ENCODE peak calls at places on chromosomes 13 and 19, in nine cellular contexts. H, J, U, R, K, P, M, Y and S are unnamed samples.

GRCh38 chr13:102905905-102906304 is 60.1 kb downstream of the ERCC5 start:
- DNase-seq in M (peak; percentile 17), J (no peak), H (peak; percentile 51), Y (no peak), K (no peak), P (no peak), U (no peak), R (no peak), S (no peak)

GRCh38 chr13:26255717-26256277 is 1.9 kb downstream of the CDK8 start:
- DNase-seq in P (no peak), R (no peak), H (peak; percentile 20), Y (no peak), M (peak; percentile 6), J (no peak), K (peak; percentile 36), U (peak; percentile 5), S (no peak)

GRCh38 chr19:1651548-1652394 is 644 bp downstream of the TCF3 start:
- DNase-seq in P (peak; percentile 60), U (peak; percentile 65), J (peak; percentile 38), K (peak; percentile 32), H (no peak), R (no peak), Y (no peak), M (peak; percentile 67), S (peak; percentile 54)

GRCh38 chr19:30447276-30447870 is 75.2 kb downstream of the ZNF536 start:
- DNase-seq in U (no peak), M (no peak), H (no peak), Y (no peak), K (no peak), R (no peak), J (no peak), P (no peak), S (no peak)

GRCh38 chr13:27065582-27065981 is 106.0 kb downstream of the USP12 start:
- DNase-seq in P (no peak), M (no peak), R (no peak), K (no peak), U (no peak), Y (no peak), H (no peak), J (no peak), S (no peak)

GRCh38 chr13:106534844-106535551 is 464 bp downstream of the EFNB2 start:
- DNase-seq in H (no peak), R (peak; percentile 53), K (peak; percentile 25), U (peak; percentile 21), Y (no peak), P (peak; percentile 46), M (peak; percentile 72), J (peak; percentile 7), S (peak; percentile 45)

GRCh38 chr19:963401-964022 is 20.6 kb upstream of the WDR18 start:
- DNase-seq in K (no peak), Y (no peak), H (no peak), M (no peak), R (no peak), J (no peak), P (no peak), U (no peak), S (no peak)

GRCh38 chr13:113816248-113816924 is 47.5 kb downstream of the GAS6 start:
- DNase-seq in H (no peak), P (no peak), U (peak; percentile 28), J (no peak), M (no peak), Y (no peak), R (no peak), K (no peak), S (no peak)

GRCh38 chr13:39129253-39129652 is 91.0 kb downstream of the NHLRC3 start:
- DNase-seq in Y (no peak), J (no peak), H (no peak), K (no peak), U (no peak), R (no peak), P (no peak), M (no peak), S (no peak)

GRCh38 chr13:33441015-33441414 is 155.5 kb upstream of the STARD13 start:
- DNase-seq in H (no peak), Y (no peak), J (no peak), U (peak; percentile 18), K (peak; percentile 45), R (no peak), M (no peak), P (no peak), S (no peak)

GRCh38 chr19:41161903-41162302 is 31.1 kb upstream of the CYP2S1 start:
- DNase-seq in U (no peak), H (no peak), Y (no peak), K (no peak), R (no peak), M (no peak), P (no peak), J (no peak), S (no peak)

GRCh38 chr19:14475251-14476073 is at the start of gene PTGER1:
- DNase-seq in K (peak; percentile 41), M (peak; percentile 58), U (peak; percentile 27), H (no peak), P (no peak), R (no peak), J (no peak), Y (no peak), S (no peak)

GRCh38 chr19:42420055-42420544 is 7.1 kb downstream of the LIPE start:
- DNase-seq in K (peak; percentile 58), R (peak; percentile 54), U (peak; percentile 63), M (no peak), H (peak; percentile 7), Y (no peak), P (no peak), J (peak; percentile 80), S (peak; percentile 75)

GRCh38 chr19:10642473-10642872 is 11.7 kb upstream of the ILF3 start:
- DNase-seq in H (no peak), U (no peak), R (no peak), J (no peak), Y (no peak), P (no peak), K (no peak), M (no peak), S (no peak)

GRCh38 chr13:32159147-32159869 is 127.7 kb downstream of the FRY start:
- DNase-seq in M (no peak), K (no peak), J (no peak), P (no peak), H (no peak), U (no peak), R (no peak), Y (no peak), S (no peak)

GRCh38 chr19:12865746-12866415 is 15.4 kb downstream of the DNASE2 start:
- DNase-seq in J (no peak), P (no peak), R (no peak), H (no peak), M (no peak), Y (no peak), K (no peak), U (no peak), S (no peak)

GRCh38 chr19:28652790-28653189 is 560.2 kb downstream of the UQCRFS1 start:
- DNase-seq in H (no peak), J (no peak), R (no peak), K (no peak), U (no peak), P (no peak), Y (no peak), M (no peak), S (no peak)

GRCh38 chr19:56133858-56134654 is 7.0 kb upstream of the ZNF444 start:
- DNase-seq in Y (peak; percentile 70), J (no peak), P (no peak), R (peak; percentile 37), H (no peak), U (no peak), M (peak; percentile 56), K (no peak), S (no peak)

GRCh38 chr13:77529501-77529840 is 6.0 kb upstream of the SCEL start:
- DNase-seq in P (no peak), M (no peak), K (no peak), J (no peak), Y (no peak), R (no peak), H (no peak), U (no peak), S (no peak)

GRCh38 chr13:50106559-50106958 is 91.3 kb downstream of the KCNRG start:
- DNase-seq in P (no peak), J (no peak), R (no peak), K (no peak), H (no peak), M (no peak), U (peak; percentile 32), Y (no peak), S (no peak)

GRCh38 chr19:10419646-10420443 is 493 bp upstream of the PDE4A start:
- DNase-seq in H (peak; percentile 28), M (peak; percentile 79), Y (no peak), J (no peak), K (peak; percentile 72), U (peak; percentile 65), R (peak; percentile 53), P (no peak), S (peak; percentile 82)

GRCh38 chr13:31639443-31640163 is 99.7 kb upstream of the RXFP2 start:
- DNase-seq in J (no peak), K (no peak), M (no peak), R (no peak), P (no peak), H (no peak), U (peak; percentile 84), Y (no peak), S (no peak)

GRCh38 chr19:41994521-41994971 is 516 bp upstream of the ATP1A3 start:
- DNase-seq in U (no peak), J (no peak), P (no peak), R (no peak), K (no peak), H (no peak), M (peak; percentile 50), Y (no peak), S (no peak)

GRCh38 chr19:50551713-50552187 is 16.5 kb downstream of the LRRC4B start:
- DNase-seq in U (no peak), J (no peak), Y (no peak), P (no peak), H (no peak), R (no peak), M (peak; percentile 84), K (no peak), S (no peak)

GRCh38 chr19:39413269-39413902 is 917 bp downstream of the PLEKHG2 start:
- DNase-seq in P (peak; percentile 78), R (peak; percentile 56), Y (no peak), K (no peak), J (peak; percentile 32), M (peak; percentile 71), U (peak; percentile 74), H (peak; percentile 41), S (no peak)

GRCh38 chr19:42252365-42253244 is 2.3 kb downstream of the ERF start:
- DNase-seq in U (peak; percentile 28), P (peak; percentile 66), H (no peak), M (peak; percentile 68), R (no peak), Y (no peak), J (no peak), K (no peak), S (no peak)